ENCODE peak calls at places on chromosomes 2 and 18, in six cellular contexts. G, A, F, Q, S and L are unnamed samples.

GRCh38 chr2:226317970-226318369 is 481.6 kb downstream of the IRS1 start:
- DNase-seq in G (no peak), A (no peak), F (no peak), Q (no peak), S (no peak), L (no peak)

GRCh38 chr2:49044680-49045079 is 109.6 kb downstream of the FSHR start:
- DNase-seq in G (no peak), A (peak; percentile 9), F (no peak), Q (no peak), S (peak; percentile 18), L (no peak)

GRCh38 chr2:210445116-210445707 is 31.3 kb downstream of the LANCL1 start:
- DNase-seq in G (no peak), A (peak; percentile 25), F (no peak), Q (peak; percentile 41), S (no peak), L (no peak)

GRCh38 chr2:218270721-218271486 is 585 bp downstream of the PNKD start:
- DNase-seq in G (no peak), A (no peak), F (peak; percentile 40), Q (peak; percentile 50), S (no peak), L (no peak)

GRCh38 chr18:79283341-79283879 is 112.3 kb upstream of the NFATC1 start:
- DNase-seq in G (no peak), A (no peak), F (no peak), Q (no peak), S (no peak), L (no peak)

GRCh38 chr2:46337208-46337994 is 40.2 kb downstream of the EPAS1 start:
- DNase-seq in G (no peak), A (peak; percentile 86), F (no peak), Q (no peak), S (no peak), L (no peak)

GRCh38 chr2:157159221-157159904 is 98.1 kb upstream of the GALNT5 start:
- DNase-seq in G (no peak), A (no peak), F (no peak), Q (no peak), S (no peak), L (no peak)

GRCh38 chr2:98026927-98027522 is 31.3 kb upstream of the TMEM131 start:
- DNase-seq in G (no peak), A (no peak), F (no peak), Q (no peak), S (no peak), L (no peak)

GRCh38 chr2:14408695-14409094 is 223.8 kb upstream of the LRATD1 start:
- DNase-seq in G (no peak), A (no peak), F (no peak), Q (no peak), S (no peak), L (no peak)

GRCh38 chr2:218027426-218028188 is 24.8 kb upstream of the TNS1 start:
- DNase-seq in G (no peak), A (no peak), F (no peak), Q (no peak), S (peak; percentile 3), L (no peak)

GRCh38 chr2:10036095-10036879 is 7.1 kb upstream of the KLF11 start:
- DNase-seq in G (peak; percentile 79), A (peak; percentile 93), F (no peak), Q (peak; percentile 81), S (peak; percentile 87), L (peak; percentile 73)

GRCh38 chr2:182668671-182669070 is 47.4 kb upstream of the DNAJC10 start:
- DNase-seq in G (no peak), A (no peak), F (peak; percentile 58), Q (peak; percentile 21), S (no peak), L (no peak)

GRCh38 chr2:9993490-9994165 is 42.1 kb downstream of the GRHL1 start:
- DNase-seq in G (no peak), A (peak; percentile 24), F (no peak), Q (no peak), S (no peak), L (no peak)

GRCh38 chr2:140257692-140258300 is 1477.6 kb upstream of the NXPH2 start:
- DNase-seq in G (no peak), A (no peak), F (no peak), Q (peak; percentile 32), S (no peak), L (no peak)

GRCh38 chr2:37230581-37230980 is 815 bp downstream of the CEBPZ start:
- DNase-seq in G (no peak), A (peak; percentile 6), F (no peak), Q (peak; percentile 19), S (no peak), L (no peak)

GRCh38 chr2:118878531-118879149 is 31.2 kb upstream of the EN1 start:
- DNase-seq in G (no peak), A (no peak), F (peak; percentile 98), Q (peak; percentile 66), S (no peak), L (no peak)

GRCh38 chr2:46747297-46747818 is 168.2 kb downstream of the MCFD2 start:
- DNase-seq in G (no peak), A (no peak), F (no peak), Q (no peak), S (no peak), L (no peak)

GRCh38 chr2:158052761-158053160 is 48.9 kb upstream of the UPP2 start:
- DNase-seq in G (no peak), A (no peak), F (no peak), Q (no peak), S (no peak), L (no peak)

GRCh38 chr2:102839668-102840388 is 78.0 kb downstream of the TMEM182 start:
- DNase-seq in G (no peak), A (peak; percentile 87), F (no peak), Q (peak; percentile 38), S (peak; percentile 61), L (no peak)

GRCh38 chr2:11813951-11814350 is 67.5 kb downstream of the LPIN1 start:
- DNase-seq in G (no peak), A (no peak), F (no peak), Q (no peak), S (no peak), L (no peak)

GRCh38 chr18:23204589-23205235 is 69.4 kb downstream of the CABLES1 start:
- DNase-seq in G (no peak), A (no peak), F (no peak), Q (no peak), S (no peak), L (no peak)

GRCh38 chr2:26184555-26185303 is 11.8 kb downstream of the GAREM2 start:
- DNase-seq in G (peak; percentile 91), A (no peak), F (no peak), Q (peak; percentile 34), S (peak; percentile 91), L (peak; percentile 92)

GRCh38 chr2:86617153-86617552 is 6.5 kb downstream of the RNF103 start:
- DNase-seq in G (no peak), A (no peak), F (no peak), Q (no peak), S (no peak), L (no peak)

GRCh38 chr2:207401338-207401737 is 128.4 kb upstream of the CREB1 start:
- DNase-seq in G (no peak), A (no peak), F (no peak), Q (no peak), S (no peak), L (no peak)

GRCh38 chr2:110858135-110858737 is 125.9 kb downstream of the ACOXL start:
- DNase-seq in G (no peak), A (no peak), F (no peak), Q (no peak), S (no peak), L (no peak)

GRCh38 chr2:10239561-10239967 is 63.1 kb upstream of the HPCAL1 start:
- DNase-seq in G (peak; percentile 6), A (no peak), F (no peak), Q (no peak), S (peak; percentile 39), L (peak; percentile 21)

GRCh38 chr2:25000503-25001328 is 29.0 kb upstream of the DNAJC27 start:
- DNase-seq in G (no peak), A (peak; percentile 8), F (no peak), Q (peak; percentile 42), S (no peak), L (no peak)

GRCh38 chr2:215359576-215359922 is 47.7 kb downstream of the ATIC start:
- DNase-seq in G (no peak), A (no peak), F (no peak), Q (no peak), S (no peak), L (no peak)

GRCh38 chr18:4987452-4988405 is 209.3 kb downstream of the AKAIN1 start:
- DNase-seq in G (no peak), A (no peak), F (no peak), Q (no peak), S (no peak), L (no peak)